ENCODE peak calls at places on chromosomes 1 and 21, in ten cellular contexts. M is body of pancreas; E is HAP-1; G is prostate gland; N is left ventricle myocardium inferior; L is heart right ventricle; K is HT1080; Q is substantia nigra; Y is HL-60; U is activated T-cell treated with anti-CD3 and anti-CD28 coated beads, Interleukin-2, amount 50 U/mL, for 24 hours. S is an unnamed sample.

GRCh38 chr21:44444286-44444931 is 10.9 kb upstream of the LRRC3 start:
- DNase-seq in L (peak), Y (no peak), M (no peak), K (no peak), N (peak), G (no peak), E (peak), Q (no peak), U (no peak), S (no peak)

GRCh38 chr1:190633488-190633887 is 155.8 kb upstream of the BRINP3 start:
- DNase-seq in L (no peak), M (no peak), Y (no peak), K (peak), U (no peak), N (no peak), G (no peak), Q (no peak), E (no peak), S (no peak)

GRCh38 chr1:231519166-231519565 is 9.3 kb upstream of the TSNAX start:
- DNase-seq in G (no peak), M (no peak), E (no peak), K (no peak), N (no peak), U (no peak), Q (no peak), Y (no peak), L (no peak), S (no peak)

GRCh38 chr1:99737016-99737415 is 29.4 kb downstream of the FRRS1 start:
- DNase-seq in K (peak), E (peak), L (no peak), M (no peak), U (no peak), G (no peak), N (no peak), Q (peak), Y (no peak), S (no peak)

GRCh38 chr1:66996018-66996682 is 57.8 kb downstream of the SLC35D1 start:
- DNase-seq in K (peak), N (no peak), Q (peak), G (peak), Y (peak), U (peak), M (peak), L (no peak), E (peak), S (peak)

GRCh38 chr1:208177656-208178055 is 66.5 kb downstream of the PLXNA2 start:
- DNase-seq in K (no peak), U (no peak), N (no peak), Y (no peak), E (no peak), Q (no peak), M (no peak), G (no peak), L (no peak), S (no peak)

GRCh38 chr1:203711251-203712007 is 53.6 kb upstream of the LAX1 start:
- DNase-seq in U (no peak), Y (no peak), L (no peak), E (no peak), Q (no peak), N (no peak), G (no peak), K (no peak), M (no peak), S (no peak)

GRCh38 chr1:230753191-230753585 is 6.0 kb downstream of the CAPN9 start:
- DNase-seq in U (no peak), Q (no peak), K (no peak), M (no peak), G (no peak), Y (no peak), N (no peak), L (no peak), E (no peak), S (no peak)

GRCh38 chr21:45132841-45133573 is 58.6 kb downstream of the ADARB1 start:
- DNase-seq in U (peak), L (no peak), N (no peak), M (no peak), K (no peak), E (no peak), G (peak), Q (peak), Y (no peak), S (no peak)

GRCh38 chr1:70411360-70411844 is 334 bp downstream of the CTH start:
- DNase-seq in L (peak), N (peak), Y (no peak), M (no peak), Q (no peak), U (no peak), G (no peak), E (no peak), K (no peak), S (no peak)

GRCh38 chr1:97632075-97632474 is 288.8 kb downstream of the DPYD start:
- DNase-seq in Y (no peak), U (no peak), M (no peak), L (no peak), G (no peak), Q (no peak), N (no peak), K (no peak), E (no peak), S (no peak)

GRCh38 chr21:43271452-43272020 is 102.7 kb downstream of the CRYAA start:
- DNase-seq in L (no peak), Q (no peak), G (no peak), E (no peak), K (no peak), N (peak), M (no peak), Y (no peak), U (no peak), S (no peak)

GRCh38 chr1:22972760-22973159 is at the start of gene LACTBL1:
- DNase-seq in Q (no peak), N (no peak), L (no peak), M (no peak), Y (no peak), E (no peak), G (no peak), K (no peak), U (no peak), S (no peak)

GRCh38 chr1:91732291-91732953 is 153.5 kb downstream of the TGFBR3 start:
- DNase-seq in Q (no peak), N (no peak), Y (no peak), U (peak), E (no peak), K (peak), M (no peak), G (peak), L (no peak), S (no peak)

GRCh38 chr1:158290571-158290935 is 830 bp downstream of the CD1C start:
- DNase-seq in M (no peak), Q (no peak), N (no peak), L (no peak), U (no peak), K (no peak), Y (no peak), E (no peak), G (no peak), S (no peak)

GRCh38 chr1:214385428-214385827 is 104.5 kb downstream of the SMYD2 start:
- DNase-seq in L (no peak), M (no peak), Q (no peak), U (no peak), N (no peak), G (no peak), K (no peak), Y (no peak), E (no peak), S (no peak)

GRCh38 chr1:64871256-64871655 is 95.1 kb downstream of the JAK1 start:
- DNase-seq in L (no peak), G (no peak), K (no peak), E (no peak), N (no peak), Q (no peak), Y (no peak), U (no peak), M (no peak), S (no peak)

GRCh38 chr1:4033732-4034131 is 133.7 kb upstream of the C1orf174 start:
- DNase-seq in K (no peak), Y (no peak), Q (no peak), G (no peak), N (no peak), L (no peak), M (no peak), E (no peak), U (no peak), S (no peak)

GRCh38 chr1:165369255-165369848 is 12.8 kb upstream of the LMX1A start:
- DNase-seq in G (peak), Q (peak), L (peak), Y (peak), E (peak), U (peak), K (peak), N (peak), M (peak), S (no peak)

GRCh38 chr1:58896211-58897183 is 112.7 kb upstream of the JUN start:
- DNase-seq in G (peak), Q (peak), M (peak), U (no peak), Y (no peak), L (peak), E (no peak), K (no peak), N (peak), S (no peak)

GRCh38 chr21:39088831-39089380 is 94.3 kb downstream of the PSMG1 start:
- DNase-seq in E (no peak), M (no peak), K (peak), Q (no peak), U (no peak), L (no peak), Y (no peak), G (no peak), N (no peak), S (no peak)

GRCh38 chr1:175839678-175840669 is 96.6 kb upstream of the TNR start:
- DNase-seq in M (no peak), Q (no peak), U (no peak), L (no peak), K (peak), E (no peak), G (no peak), N (no peak), Y (peak), S (peak)

S was measured in LNCaP clone FGC.